ENCODE peak calls at places on chromosomes 13 and 19, in seven cellular contexts. O is Right ventricle myocardium superior; K is skeletal muscle cell; U is activated naive CD4-positive, alpha-beta T cell; A is Daoy; V is NCI-H2081; P is GM23338. G is an unnamed sample.

GRCh38 chr13:44417876-44418275 is 44.3 kb downstream of the SERP2 start:
- DNase-seq in O (no peak), A (no peak), K (no peak), P (no peak), V (no peak), U (no peak), G (no peak)

GRCh38 chr13:97223711-97224461 is 1.8 kb downstream of the MBNL2 start:
- DNase-seq in U (no peak), O (peak; percentile 50), A (peak; percentile 71), K (peak; percentile 90), V (peak; percentile 67), P (peak; percentile 67), G (no peak)

GRCh38 chr13:95924389-95924994 is 128.7 kb downstream of the UGGT2 start:
- DNase-seq in A (peak; percentile 37), O (no peak), K (peak; percentile 76), U (no peak), V (no peak), P (peak; percentile 5), G (no peak)

GRCh38 chr13:27274631-27275030 is 4.0 kb downstream of the RASL11A start:
- DNase-seq in O (no peak), A (no peak), V (no peak), P (no peak), K (no peak), U (no peak), G (no peak)

GRCh38 chr13:95201814-95202521 is 99.3 kb downstream of the ABCC4 start:
- DNase-seq in U (no peak), V (no peak), P (no peak), K (peak; percentile 19), O (no peak), A (no peak), G (no peak)

GRCh38 chr19:12828494-12828893 is 5.9 kb downstream of the RTBDN start:
- DNase-seq in U (no peak), V (peak; percentile 54), O (no peak), K (no peak), A (peak; percentile 75), P (peak; percentile 92), G (no peak)

GRCh38 chr13:114260818-114261217 is 20.6 kb upstream of the UPF3A start:
- DNase-seq in O (no peak), V (no peak), U (no peak), K (no peak), A (no peak), P (no peak), G (no peak)

GRCh38 chr19:29773141-29773540 is 38.6 kb upstream of the CCNE1 start:
- DNase-seq in K (no peak), O (no peak), V (no peak), U (no peak), A (no peak), P (no peak), G (no peak)

GRCh38 chr13:101473458-101473857 is 21.0 kb downstream of the ITGBL1 start:
- DNase-seq in O (peak; percentile 51), A (peak; percentile 27), P (no peak), K (peak; percentile 78), V (no peak), U (no peak), G (no peak)

GRCh38 chr19:2487780-2488330 is 11.9 kb downstream of the GADD45B start:
- DNase-seq in A (no peak), P (no peak), K (no peak), O (no peak), U (no peak), V (no peak), G (no peak)

GRCh38 chr13:46593403-46593802 is 40.4 kb downstream of the LRCH1 start:
- DNase-seq in A (no peak), K (no peak), V (no peak), O (no peak), U (peak; percentile 18), P (no peak), G (no peak)

GRCh38 chr13:41411060-41411459 is 46.3 kb upstream of the RGCC start:
- DNase-seq in K (no peak), O (no peak), P (no peak), U (no peak), V (no peak), A (no peak), G (no peak)

GRCh38 chr13:20473888-20474287 is 51.8 kb downstream of the CRYL1 start:
- DNase-seq in P (no peak), U (no peak), O (no peak), A (no peak), V (no peak), K (no peak), G (no peak)

GRCh38 chr13:104593251-104593576 is 1527.0 kb upstream of the SLC10A2 start:
- DNase-seq in P (no peak), O (no peak), V (no peak), U (no peak), K (no peak), A (no peak), G (no peak)

GRCh38 chr19:35935911-35936737 is at the start of gene LRFN3:
- DNase-seq in V (peak; percentile 80), U (peak; percentile 20), A (peak; percentile 77), O (peak; percentile 87), P (peak; percentile 97), K (peak; percentile 26), G (peak; percentile 81)

GRCh38 chr13:111110054-111110453 is 5.1 kb upstream of the ARHGEF7 start:
- DNase-seq in U (no peak), A (no peak), K (no peak), V (no peak), P (no peak), O (no peak), G (no peak)

GRCh38 chr13:113837554-113838355 is 26.1 kb downstream of the GAS6 start:
- DNase-seq in A (peak; percentile 96), V (peak; percentile 58), K (peak; percentile 97), O (peak; percentile 97), P (no peak), U (no peak), G (peak; percentile 84)

GRCh38 chr19:38496603-38497487 is 63.4 kb downstream of the RYR1 start:
- DNase-seq in P (no peak), U (no peak), K (no peak), A (no peak), O (no peak), V (no peak), G (no peak)

GRCh38 chr13:107138468-107138867 is 570.5 kb upstream of the ARGLU1 start:
- DNase-seq in U (no peak), K (no peak), V (no peak), P (peak; percentile 25), A (no peak), O (no peak), G (no peak)

GRCh38 chr19:17684256-17684655 is 3.9 kb downstream of the UNC13A start:
- DNase-seq in P (no peak), A (no peak), U (no peak), O (no peak), K (no peak), V (no peak), G (no peak)

GRCh38 chr19:35344511-35345031 is 3.1 kb upstream of the FFAR1 start:
- DNase-seq in K (no peak), P (no peak), O (peak; percentile 25), A (no peak), U (no peak), V (no peak), G (peak; percentile 20)